ENCODE peak calls at places on chromosomes 11 and 22, in six cellular contexts. One of them, this sample, is unnamed.

GRCh38 chr11:125315088-125315740 is 150.7 kb downstream of the PKNOX2 start:
- DNase-seq in heart right ventricle: peak
- DNase-seq in transverse colon: no peak
- DNase-seq in BE2C: peak
- DNase-seq in lower lobe of right lung: no peak
- DNase-seq in fibroblast of pulmonary artery: peak
- DNase-seq in this sample: no peak

GRCh38 chr11:122758974-122759373 is 79.3 kb upstream of the CRTAM start:
- DNase-seq in BE2C: no peak
- DNase-seq in fibroblast of pulmonary artery: peak
- DNase-seq in transverse colon: no peak
- DNase-seq in lower lobe of right lung: no peak
- DNase-seq in heart right ventricle: no peak
- DNase-seq in this sample: no peak

GRCh38 chr11:36062796-36063380 is 119.0 kb downstream of the LDLRAD3 start:
- DNase-seq in heart right ventricle: no peak
- DNase-seq in fibroblast of pulmonary artery: peak
- DNase-seq in BE2C: no peak
- DNase-seq in transverse colon: no peak
- DNase-seq in lower lobe of right lung: no peak
- DNase-seq in this sample: no peak

GRCh38 chr11:32088117-32088941 is 2.5 kb upstream of the RCN1 start:
- DNase-seq in lower lobe of right lung: no peak
- DNase-seq in fibroblast of pulmonary artery: peak
- DNase-seq in BE2C: no peak
- DNase-seq in transverse colon: no peak
- DNase-seq in heart right ventricle: peak
- DNase-seq in this sample: no peak

GRCh38 chr22:41687901-41688364 is 734 bp downstream of the SNU13 start:
- DNase-seq in fibroblast of pulmonary artery: peak
- DNase-seq in heart right ventricle: no peak
- DNase-seq in BE2C: peak
- DNase-seq in transverse colon: peak
- DNase-seq in lower lobe of right lung: peak
- DNase-seq in this sample: no peak

GRCh38 chr11:795638-796564 is 2.2 kb downstream of the SLC25A22 start:
- DNase-seq in transverse colon: peak
- DNase-seq in BE2C: peak
- DNase-seq in lower lobe of right lung: peak
- DNase-seq in heart right ventricle: peak
- DNase-seq in fibroblast of pulmonary artery: peak
- DNase-seq in this sample: no peak

GRCh38 chr11:43575931-43576833 is 104.4 kb upstream of the HSD17B12 start:
- DNase-seq in transverse colon: no peak
- DNase-seq in lower lobe of right lung: no peak
- DNase-seq in heart right ventricle: no peak
- DNase-seq in fibroblast of pulmonary artery: peak
- DNase-seq in BE2C: no peak
- DNase-seq in this sample: no peak

GRCh38 chr22:38700271-38700788 is 413 bp downstream of the JOSD1 start:
- DNase-seq in heart right ventricle: peak
- DNase-seq in transverse colon: peak
- DNase-seq in lower lobe of right lung: peak
- DNase-seq in BE2C: peak
- DNase-seq in fibroblast of pulmonary artery: peak
- DNase-seq in this sample: peak

GRCh38 chr22:44955102-44955501 is 54.7 kb downstream of the PHF21B start:
- DNase-seq in transverse colon: no peak
- DNase-seq in lower lobe of right lung: no peak
- DNase-seq in heart right ventricle: no peak
- DNase-seq in fibroblast of pulmonary artery: no peak
- DNase-seq in BE2C: no peak
- DNase-seq in this sample: no peak

GRCh38 chr11:117851091-117851490 is 25.4 kb downstream of the FXYD6 start:
- DNase-seq in BE2C: no peak
- DNase-seq in fibroblast of pulmonary artery: peak
- DNase-seq in transverse colon: no peak
- DNase-seq in heart right ventricle: no peak
- DNase-seq in lower lobe of right lung: no peak
- DNase-seq in this sample: no peak

GRCh38 chr11:35088676-35089075 is 50.3 kb upstream of the CD44 start:
- DNase-seq in lower lobe of right lung: no peak
- DNase-seq in transverse colon: no peak
- DNase-seq in heart right ventricle: no peak
- DNase-seq in BE2C: no peak
- DNase-seq in fibroblast of pulmonary artery: peak
- DNase-seq in this sample: no peak

GRCh38 chr11:1235615-1236315 is 12.9 kb downstream of the MUC5B start:
- DNase-seq in transverse colon: peak
- DNase-seq in fibroblast of pulmonary artery: no peak
- DNase-seq in BE2C: no peak
- DNase-seq in heart right ventricle: peak
- DNase-seq in lower lobe of right lung: peak
- DNase-seq in this sample: no peak

GRCh38 chr11:2190670-2191471 is 19.3 kb upstream of the TH start:
- DNase-seq in heart right ventricle: no peak
- DNase-seq in lower lobe of right lung: peak
- DNase-seq in transverse colon: no peak
- DNase-seq in fibroblast of pulmonary artery: no peak
- DNase-seq in BE2C: peak
- DNase-seq in this sample: no peak

GRCh38 chr11:9990221-9990973 is 303.6 kb downstream of the SBF2 start:
- DNase-seq in lower lobe of right lung: no peak
- DNase-seq in heart right ventricle: no peak
- DNase-seq in fibroblast of pulmonary artery: no peak
- DNase-seq in transverse colon: no peak
- DNase-seq in BE2C: no peak
- DNase-seq in this sample: no peak

GRCh38 chr11:38330578-38330977 is 1732.5 kb upstream of the RAG2 start:
- DNase-seq in heart right ventricle: no peak
- DNase-seq in lower lobe of right lung: no peak
- DNase-seq in BE2C: no peak
- DNase-seq in transverse colon: no peak
- DNase-seq in fibroblast of pulmonary artery: no peak
- DNase-seq in this sample: no peak

GRCh38 chr11:13928566-13929251 is 33.8 kb upstream of the SPON1 start:
- DNase-seq in BE2C: no peak
- DNase-seq in lower lobe of right lung: no peak
- DNase-seq in heart right ventricle: no peak
- DNase-seq in fibroblast of pulmonary artery: peak
- DNase-seq in transverse colon: no peak
- DNase-seq in this sample: no peak

DNA sequence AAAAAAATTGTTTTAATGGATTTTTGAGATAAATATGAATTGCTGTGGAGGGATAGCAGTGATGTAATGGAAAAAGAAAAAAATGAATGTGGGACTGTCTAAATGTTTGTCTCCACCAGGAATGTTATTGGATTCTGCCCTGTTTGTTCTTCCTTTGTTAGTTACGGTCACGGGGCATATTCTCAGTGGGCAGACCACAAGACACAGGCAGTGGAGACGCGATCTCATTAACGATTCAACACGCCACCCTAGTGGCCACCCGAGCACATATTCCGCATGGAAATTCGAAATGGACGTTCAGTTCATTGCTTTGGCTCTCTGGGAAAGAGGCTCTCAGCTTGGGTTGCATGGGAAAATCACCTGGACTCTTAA is 151.8 kb upstream of the TTC12 start:
- DNase-seq in heart right ventricle: no peak
- DNase-seq in lower lobe of right lung: no peak
- DNase-seq in BE2C: peak
- DNase-seq in fibroblast of pulmonary artery: peak
- DNase-seq in transverse colon: no peak
- DNase-seq in this sample: no peak
- TF ChIP-seq CTCF in heart right ventricle: no peak
- TF ChIP-seq CTCF in lower lobe of right lung: no peak
- TF ChIP-seq CTCF in BE2C: peak
- TF ChIP-seq CTCF in fibroblast of pulmonary artery: peak
- TF ChIP-seq CTCF in transverse colon: no peak
- TF ChIP-seq CTCF in this sample: no peak

GRCh38 chr22:19942071-19942885 is 660 bp upstream of the TXNRD2 start:
- DNase-seq in lower lobe of right lung: peak
- DNase-seq in transverse colon: no peak
- DNase-seq in heart right ventricle: no peak
- DNase-seq in BE2C: no peak
- DNase-seq in fibroblast of pulmonary artery: peak
- DNase-seq in this sample: no peak

GRCh38 chr22:19942886-19943664 is 1.5 kb upstream of the TXNRD2 start:
- DNase-seq in fibroblast of pulmonary artery: peak
- DNase-seq in transverse colon: no peak
- DNase-seq in lower lobe of right lung: peak
- DNase-seq in BE2C: no peak
- DNase-seq in heart right ventricle: no peak
- DNase-seq in this sample: no peak

GRCh38 chr22:19940536-19941364 is 822 bp upstream of the COMT start:
- DNase-seq in fibroblast of pulmonary artery: no peak
- DNase-seq in transverse colon: no peak
- DNase-seq in BE2C: no peak
- DNase-seq in heart right ventricle: no peak
- DNase-seq in lower lobe of right lung: peak
- DNase-seq in this sample: no peak

GRCh38 chr22:19941365-19942070 is at the start of the genes COMT and TXNRD2:
- DNase-seq in lower lobe of right lung: peak
- DNase-seq in transverse colon: peak
- DNase-seq in fibroblast of pulmonary artery: peak
- DNase-seq in BE2C: peak
- DNase-seq in heart right ventricle: peak
- DNase-seq in this sample: peak

DNA sequence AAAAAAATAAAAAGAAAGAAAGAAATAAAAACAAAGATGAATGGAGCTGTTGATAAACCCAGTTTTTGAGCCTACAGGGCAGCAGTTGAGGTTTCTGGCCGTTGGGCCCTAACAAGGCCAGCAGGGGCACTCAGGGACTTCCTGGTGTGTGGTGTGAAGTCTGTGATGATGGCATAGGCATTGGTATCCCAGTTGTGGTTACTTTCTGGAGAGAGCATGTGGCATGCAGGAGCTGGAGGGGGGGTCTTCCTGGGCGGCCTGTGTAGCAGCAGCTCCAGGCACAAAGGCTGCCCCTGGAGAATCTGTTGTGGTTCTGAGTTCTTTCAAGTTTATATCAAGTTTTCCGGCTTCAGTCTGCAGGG is 2.0 kb upstream of the TXNRD2 start:
- DNase-seq in heart right ventricle: no peak
- DNase-seq in BE2C: no peak
- DNase-seq in fibroblast of pulmonary artery: peak
- DNase-seq in lower lobe of right lung: peak
- DNase-seq in transverse colon: no peak
- DNase-seq in this sample: no peak
- TF ChIP-seq CTCF in heart right ventricle: no peak
- TF ChIP-seq CTCF in BE2C: peak
- TF ChIP-seq CTCF in fibroblast of pulmonary artery: no peak
- TF ChIP-seq CTCF in lower lobe of right lung: no peak
- TF ChIP-seq CTCF in transverse colon: no peak
- TF ChIP-seq CTCF in this sample: no peak

DNA sequence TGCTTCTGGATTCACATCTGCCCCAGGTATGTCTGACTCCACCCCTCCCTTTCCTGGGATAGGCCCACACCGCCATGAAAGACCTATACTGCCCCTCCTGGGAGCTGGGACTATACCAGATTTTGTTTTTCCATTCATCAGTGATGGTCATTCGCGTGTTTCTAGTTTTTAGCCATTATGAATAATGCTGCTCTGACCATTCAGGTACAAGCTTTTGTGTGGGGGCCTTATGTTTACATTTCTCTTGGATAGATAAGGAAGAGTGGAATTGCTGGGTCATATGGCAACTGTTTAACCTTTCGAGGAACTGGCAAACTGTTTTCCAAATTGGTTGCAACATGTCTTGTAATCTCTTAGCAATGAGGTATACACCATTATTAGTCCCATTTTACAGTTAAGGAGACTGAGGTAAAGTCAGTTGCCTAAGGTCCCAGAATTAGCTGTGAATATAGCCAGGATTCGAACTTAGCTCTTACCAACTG is 1.2 kb upstream of the TBC1D10A start:
- DNase-seq in fibroblast of pulmonary artery: no peak
- DNase-seq in heart right ventricle: no peak
- DNase-seq in transverse colon: no peak
- DNase-seq in BE2C: no peak
- DNase-seq in lower lobe of right lung: no peak
- DNase-seq in this sample: no peak
- TF ChIP-seq CTCF in fibroblast of pulmonary artery: no peak
- TF ChIP-seq CTCF in heart right ventricle: no peak
- TF ChIP-seq CTCF in transverse colon: no peak
- TF ChIP-seq CTCF in BE2C: no peak
- TF ChIP-seq CTCF in lower lobe of right lung: no peak
- TF ChIP-seq CTCF in this sample: no peak

GRCh38 chr22:22878801-22879674 is 8.6 kb upstream of the IGLL5 start:
- DNase-seq in transverse colon: no peak
- DNase-seq in lower lobe of right lung: no peak
- DNase-seq in fibroblast of pulmonary artery: no peak
- DNase-seq in heart right ventricle: no peak
- DNase-seq in BE2C: no peak
- DNase-seq in this sample: no peak
- TF ChIP-seq CTCF in transverse colon: no peak
- TF ChIP-seq CTCF in lower lobe of right lung: no peak
- TF ChIP-seq CTCF in fibroblast of pulmonary artery: no peak
- TF ChIP-seq CTCF in heart right ventricle: no peak
- TF ChIP-seq CTCF in BE2C: peak
- TF ChIP-seq CTCF in this sample: no peak

DNA sequence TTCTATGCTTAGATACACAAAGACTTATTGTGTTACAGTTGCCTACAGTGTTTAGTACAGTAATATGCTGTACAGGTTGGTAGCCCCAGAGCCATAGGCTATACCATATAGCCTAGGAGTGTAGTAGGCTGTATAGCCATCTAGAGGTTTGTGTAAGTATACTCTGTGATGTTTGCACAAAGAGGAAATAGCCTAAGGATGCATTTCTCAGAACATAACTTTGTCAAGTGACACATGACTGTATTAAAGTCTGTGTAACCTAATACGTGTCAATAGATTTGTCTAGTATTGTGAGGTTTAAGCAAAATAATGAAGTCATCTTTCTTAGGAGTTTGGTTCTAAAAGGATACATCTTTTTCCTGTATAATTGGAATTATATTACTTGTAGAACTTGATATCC is 5.5 kb downstream of the ZC3H12C start:
- DNase-seq in fibroblast of pulmonary artery: no peak
- DNase-seq in transverse colon: no peak
- DNase-seq in BE2C: no peak
- DNase-seq in lower lobe of right lung: no peak
- DNase-seq in heart right ventricle: no peak
- DNase-seq in this sample: no peak
- TF ChIP-seq CTCF in fibroblast of pulmonary artery: no peak
- TF ChIP-seq CTCF in transverse colon: no peak
- TF ChIP-seq CTCF in BE2C: no peak
- TF ChIP-seq CTCF in lower lobe of right lung: no peak
- TF ChIP-seq CTCF in heart right ventricle: no peak
- TF ChIP-seq CTCF in this sample: no peak

GRCh38 chr11:12784987-12785386 is 110.8 kb downstream of the TEAD1 start:
- DNase-seq in transverse colon: no peak
- DNase-seq in heart right ventricle: peak
- DNase-seq in fibroblast of pulmonary artery: no peak
- DNase-seq in lower lobe of right lung: no peak
- DNase-seq in BE2C: peak
- DNase-seq in this sample: no peak
- TF ChIP-seq CTCF in transverse colon: no peak
- TF ChIP-seq CTCF in heart right ventricle: no peak
- TF ChIP-seq CTCF in fibroblast of pulmonary artery: no peak
- TF ChIP-seq CTCF in lower lobe of right lung: no peak
- TF ChIP-seq CTCF in BE2C: no peak
- TF ChIP-seq CTCF in this sample: no peak

GRCh38 chr11:77115181-77115611 is 12.6 kb downstream of the OMP start:
- DNase-seq in lower lobe of right lung: no peak
- DNase-seq in transverse colon: no peak
- DNase-seq in fibroblast of pulmonary artery: no peak
- DNase-seq in BE2C: no peak
- DNase-seq in heart right ventricle: no peak
- DNase-seq in this sample: no peak
- TF ChIP-seq CTCF in lower lobe of right lung: no peak
- TF ChIP-seq CTCF in transverse colon: no peak
- TF ChIP-seq CTCF in fibroblast of pulmonary artery: peak
- TF ChIP-seq CTCF in BE2C: peak
- TF ChIP-seq CTCF in heart right ventricle: no peak
- TF ChIP-seq CTCF in this sample: no peak

GRCh38 chr11:65796726-65797601 is 10.1 kb downstream of the OVOL1 start:
- DNase-seq in transverse colon: no peak
- DNase-seq in BE2C: no peak
- DNase-seq in heart right ventricle: no peak
- DNase-seq in lower lobe of right lung: no peak
- DNase-seq in fibroblast of pulmonary artery: no peak
- DNase-seq in this sample: no peak
- TF ChIP-seq CTCF in transverse colon: no peak
- TF ChIP-seq CTCF in BE2C: no peak
- TF ChIP-seq CTCF in heart right ventricle: no peak
- TF ChIP-seq CTCF in lower lobe of right lung: no peak
- TF ChIP-seq CTCF in fibroblast of pulmonary artery: no peak
- TF ChIP-seq CTCF in this sample: no peak

This sample was measured in omental fat pad.